ENCODE peak calls at places on chromosomes 1 and 21, in six cellular contexts. M is stimulated activated CD8-positive, alpha-beta memory T cell treated with anti-CD3 and anti-CD28 coated beads, Interleukin-2, amount 100 ng/mL, for 1 hour; D is SHP77 treated with DMSO at 0.1 percent for 48 hours; J is uterus; B is anterior cingulate cortex; S is AG08395. O is an unnamed sample.
A peak's percentile ranks its signal among the peaks of the same experiment; 100 is the strongest.

GRCh38 chr1:229557913-229558414 is 543 bp downstream of the ABCB10 start:
- DNase-seq in B (no peak), J (peak; percentile 37), S (peak; percentile 40), M (no peak), D (no peak), O (peak; percentile 22)

GRCh38 chr1:160284782-160285344 is at the start of gene PEX19:
- DNase-seq in J (peak; percentile 94), S (peak; percentile 99), D (peak; percentile 86), M (peak; percentile 87), B (peak; percentile 92), O (peak; percentile 86)

GRCh38 chr1:44425327-44426082 is 20.4 kb downstream of the RNF220 start:
- DNase-seq in M (no peak), J (no peak), B (no peak), S (no peak), D (no peak), O (no peak)

GRCh38 chr1:11069233-11069950 is 9.6 kb upstream of the SRM start:
- DNase-seq in J (no peak), D (no peak), B (no peak), M (no peak), S (no peak), O (no peak)

GRCh38 chr21:28655471-28655870 is 337.2 kb downstream of the LTN1 start:
- DNase-seq in S (no peak), D (no peak), J (no peak), M (no peak), B (no peak), O (no peak)

GRCh38 chr1:58814251-58815068 is 30.6 kb upstream of the JUN start:
- DNase-seq in M (no peak), J (peak; percentile 45), B (no peak), D (no peak), S (no peak), O (no peak)

GRCh38 chr1:241156231-241156965 is 200.6 kb downstream of the RGS7 start:
- DNase-seq in B (no peak), S (peak; percentile 4), J (no peak), D (peak; percentile 21), M (no peak), O (no peak)

GRCh38 chr1:176774224-176774623 is 311.2 kb downstream of the PAPPA2 start:
- DNase-seq in J (no peak), D (no peak), M (no peak), S (no peak), B (no peak), O (no peak)

GRCh38 chr1:54982739-54983138 is 2.3 kb downstream of the TMEM61 start:
- DNase-seq in D (peak; percentile 85), B (no peak), J (peak; percentile 5), S (no peak), M (no peak), O (no peak)

GRCh38 chr1:53266038-53266437 is 27.7 kb upstream of the MAGOH start:
- DNase-seq in S (peak; percentile 30), J (no peak), D (no peak), M (no peak), B (no peak), O (no peak)

O was measured in activated T-helper 1 cell treated with anti-CD3 and anti-CD28 coated beads, Interleukin-2, amount 50 U/mL, for 16 hours.